ENCODE peak calls at places on chromosomes 12 and 14, in five cellular contexts. E is stomach, J is GM23338, O is HepG2, W is cardiac muscle cell. M is an unnamed sample.

GRCh38 chr12:6323995-6324711 is 13.7 kb downstream of the PLEKHG6 start:
- DNase-seq in J (no peak), E (no peak), W (no peak), O (no peak), M (no peak)

GRCh38 chr12:22979854-22980253 is 354.9 kb downstream of the ETNK1 start:
- DNase-seq in J (no peak), W (no peak), E (no peak), O (no peak), M (no peak)

GRCh38 chr14:79011091-79011919 is 841.1 kb downstream of the NRXN3 start:
- DNase-seq in O (peak; percentile 8), E (no peak), W (peak; percentile 56), J (peak; percentile 65), M (peak; percentile 33)

GRCh38 chr12:46831335-46832083 is 5.7 kb upstream of the SLC38A4 start:
- DNase-seq in O (no peak), J (peak; percentile 63), E (peak; percentile 34), W (peak; percentile 3), M (no peak)

GRCh38 chr12:23099604-23100003 is 474.6 kb downstream of the ETNK1 start:
- DNase-seq in E (no peak), O (no peak), W (no peak), J (peak; percentile 52), M (peak; percentile 11)

GRCh38 chr12:123134265-123134664 is 16.6 kb downstream of the PITPNM2 start:
- DNase-seq in J (no peak), W (no peak), E (no peak), O (no peak), M (no peak)

GRCh38 chr12:88472775-88473174 is 107.5 kb downstream of the KITLG start:
- DNase-seq in W (peak; percentile 25), O (no peak), J (no peak), E (no peak), M (no peak)

GRCh38 chr12:45355750-45356149 is 139.9 kb downstream of the ANO6 start:
- DNase-seq in W (no peak), E (no peak), J (no peak), O (no peak), M (no peak)

GRCh38 chr14:91075553-91075952 is 15.1 kb upstream of the RPS6KA5 start:
- DNase-seq in E (no peak), J (no peak), O (no peak), W (no peak), M (no peak)

GRCh38 chr12:124588689-124589318 is 21.4 kb upstream of the NCOR2 start:
- DNase-seq in O (no peak), W (peak; percentile 63), J (no peak), E (no peak), M (no peak)

GRCh38 chr12:125683748-125684381 is 618.6 kb downstream of the AACS start:
- DNase-seq in O (peak; percentile 31), E (peak; percentile 70), W (no peak), J (peak; percentile 94), M (peak; percentile 76)

GRCh38 chr14:75229923-75230792 is 48.5 kb upstream of the FOS start:
- DNase-seq in E (peak; percentile 74), O (no peak), J (peak; percentile 70), W (peak; percentile 81), M (no peak)

GRCh38 chr12:68317047-68317667 is 15.0 kb downstream of the MDM1 start:
- DNase-seq in E (no peak), J (peak; percentile 61), W (peak; percentile 77), O (peak; percentile 35), M (no peak)

GRCh38 chr14:74309125-74309654 is 6.5 kb upstream of the ABCD4 start:
- DNase-seq in W (no peak), E (no peak), J (no peak), O (no peak), M (no peak)

GRCh38 chr12:39618701-39619100 is 902 bp downstream of the ABCD2 start:
- DNase-seq in O (no peak), W (no peak), J (no peak), E (no peak), M (no peak)

GRCh38 chr12:6603095-6603567 is 4.0 kb downstream of the CHD4 start:
- DNase-seq in W (peak; percentile 62), J (no peak), O (no peak), E (no peak), M (no peak)

DNA sequence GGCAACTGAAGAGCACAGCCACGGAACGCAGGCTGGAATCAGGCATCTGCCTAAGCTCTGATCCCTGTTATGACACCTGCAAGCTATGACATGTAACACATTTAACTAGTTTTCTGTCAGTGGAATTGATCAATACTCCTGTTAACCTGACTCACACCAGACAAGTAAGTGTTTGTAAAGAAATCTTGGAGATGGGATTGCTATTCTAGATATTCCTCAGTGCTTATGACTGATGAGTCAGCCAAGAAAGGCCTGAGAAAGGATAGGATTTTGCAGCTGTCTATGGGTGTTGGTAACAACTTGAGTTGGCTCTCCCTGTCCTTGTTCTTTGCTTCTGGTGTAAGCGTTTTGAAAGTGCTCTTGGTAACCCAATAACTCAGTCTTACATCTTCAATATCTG is 110.5 kb downstream of the GPR135 start:
- DNase-seq in E (no peak), O (no peak), J (no peak), W (peak; percentile 51), M (no peak)
- H3K4me3 ChIP-seq in E (no peak overlapping the region), O (no peak overlapping the region), J (no peak overlapping the region), W (no peak overlapping the region), M (no peak overlapping the region)

DNA sequence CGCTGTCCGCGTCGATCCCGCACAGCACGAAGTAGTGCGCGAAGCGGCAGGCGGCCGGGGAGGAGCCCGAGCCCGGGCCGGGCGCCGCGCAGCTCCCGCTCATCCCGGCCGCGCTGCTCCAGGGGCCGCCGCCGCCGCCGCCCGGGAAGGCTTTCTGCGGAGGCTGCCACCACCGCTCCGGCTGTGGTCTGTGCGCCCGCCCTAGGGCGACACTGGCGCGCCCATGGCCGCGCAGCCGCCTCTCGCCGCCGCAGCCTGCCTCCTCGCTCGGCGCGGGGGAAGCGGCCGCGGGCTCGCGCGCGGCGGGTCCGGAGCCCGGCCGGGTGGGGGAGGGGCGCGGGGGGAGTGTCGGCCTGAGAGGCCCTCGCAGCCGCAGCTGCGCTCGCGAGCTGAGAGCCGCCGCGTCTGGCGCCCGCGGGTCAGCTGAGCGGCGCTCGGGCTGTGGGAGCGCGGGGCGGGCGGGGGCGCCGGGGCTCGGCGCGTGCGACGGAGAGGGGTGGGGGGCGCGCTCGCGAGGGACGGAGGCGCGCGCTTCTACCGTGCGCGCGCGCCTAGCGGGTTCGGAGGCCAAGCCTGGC is at the start of gene DENND5B:
- DNase-seq in W (peak; percentile 88), O (peak; percentile 50), E (peak; percentile 73), J (peak; percentile 75), M (no peak)
- H3K27me3 ChIP-seq in W (no peaks in the 10 kb centered on the region), O (no peaks in the 10 kb centered on the region), E (no peaks in the 10 kb centered on the region), J (peaks cover 32% of the 10 kb centered on the region), M (no peaks in the 10 kb centered on the region)

GRCh38 chr12:50196537-50196936 is 29.4 kb upstream of the CERS5 start:
- DNase-seq in J (no peak), W (no peak), O (no peak), E (no peak), M (no peak)
- H3K36me3 ChIP-seq in J (peaks cover 37% of the 10 kb centered on the region), W (peaks cover 17% of the 10 kb centered on the region), O (peaks cover 8% of the 10 kb centered on the region), E (peaks cover 97% of the 10 kb centered on the region), M (peaks cover 5% of the 10 kb centered on the region)

GRCh38 chr12:116880213-116880816 is 926 bp downstream of the HRK start:
- DNase-seq in W (peak; percentile 8), E (no peak), J (peak; percentile 32), O (no peak), M (no peak)

GRCh38 chr12:116881325-116881866 is at the start of gene HRK:
- DNase-seq in J (peak; percentile 74), O (no peak), E (no peak), W (peak; percentile 17), M (no peak)

GRCh38 chr12:116881867-116882507 is 746 bp upstream of the HRK start:
- DNase-seq in E (no peak), J (peak; percentile 32), W (no peak), O (no peak), M (no peak)

GRCh38 chr12:116879509-116880212 is 1.6 kb downstream of the HRK start:
- DNase-seq in E (no peak), O (no peak), W (no peak), J (peak; percentile 42), M (no peak)

DNA sequence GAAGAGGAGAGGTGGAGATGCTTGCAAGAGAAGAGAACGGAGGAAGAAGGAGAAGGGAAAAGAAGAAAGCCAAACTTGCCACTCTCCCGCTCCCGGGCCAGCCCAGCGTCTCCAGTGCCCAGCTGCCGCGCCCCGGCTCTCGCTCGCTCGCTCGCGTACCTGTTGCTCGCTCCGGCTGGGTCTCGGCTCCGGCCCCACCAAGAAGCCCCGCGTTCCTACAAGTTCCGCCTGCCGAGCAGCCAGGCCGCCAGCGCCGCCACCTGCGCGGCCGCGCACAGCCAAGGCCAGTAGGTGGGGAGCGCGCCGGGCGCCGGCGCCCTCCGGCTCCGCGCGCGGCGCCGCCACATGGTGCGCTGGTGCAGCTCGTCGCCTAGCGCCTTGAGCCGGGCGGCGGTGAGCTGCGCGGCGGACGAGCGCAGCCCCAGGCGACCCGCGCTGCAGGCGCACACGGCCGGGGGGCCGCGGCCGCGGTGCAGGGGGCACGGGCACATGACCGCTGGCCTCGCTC is 370 bp downstream of the HRK start:
- DNase-seq in J (peak; percentile 81), W (peak; percentile 43), O (peak; percentile 27), E (peak; percentile 49), M (no peak)
- H3K4me3 ChIP-seq in J (peak overlapping the region; percentile 78), W (peak overlapping the region; percentile 45), O (peak overlapping the region; percentile 21), E (peak overlapping the region; percentile 40), M (peak overlapping the region; percentile 62)

DNA sequence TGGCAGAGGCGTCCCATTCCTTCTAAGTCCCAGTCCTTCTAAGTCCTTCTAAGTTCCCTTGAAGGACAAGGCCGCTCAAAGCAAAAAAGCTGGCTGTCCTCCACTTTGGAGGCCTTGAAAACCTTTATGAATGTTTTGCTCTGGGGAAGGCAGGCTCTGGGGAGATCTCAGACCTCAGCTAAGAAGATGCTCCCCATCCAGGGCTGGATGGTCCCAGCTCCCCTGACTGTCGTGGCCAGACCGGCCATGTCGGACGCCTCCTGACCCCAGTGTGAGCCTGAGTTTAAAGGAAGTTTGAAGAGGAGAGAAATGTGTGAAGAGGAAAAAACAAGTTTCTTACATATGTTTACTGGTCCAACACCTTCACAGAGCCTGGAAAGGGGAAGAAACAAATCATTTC is 5.9 kb downstream of the KRT84 start:
- DNase-seq in W (no peak), O (no peak), E (no peak), J (no peak), M (no peak)
- H3K27me3 ChIP-seq in W (peaks cover 38% of the 10 kb centered on the region), O (peaks cover 6% of the 10 kb centered on the region), E (no peaks in the 10 kb centered on the region), J (no peaks in the 10 kb centered on the region), M (no peaks in the 10 kb centered on the region)

GRCh38 chr12:71653137-71653536 is 10.5 kb downstream of the ZFC3H1 start:
- DNase-seq in E (no peak), J (no peak), O (no peak), W (no peak), M (no peak)
- H3K36me3 ChIP-seq in E (peaks cover 73% of the 10 kb centered on the region), J (peaks cover 15% of the 10 kb centered on the region), O (peaks cover 2% of the 10 kb centered on the region), W (peaks cover 13% of the 10 kb centered on the region), M (peaks cover 7% of the 10 kb centered on the region)

DNA sequence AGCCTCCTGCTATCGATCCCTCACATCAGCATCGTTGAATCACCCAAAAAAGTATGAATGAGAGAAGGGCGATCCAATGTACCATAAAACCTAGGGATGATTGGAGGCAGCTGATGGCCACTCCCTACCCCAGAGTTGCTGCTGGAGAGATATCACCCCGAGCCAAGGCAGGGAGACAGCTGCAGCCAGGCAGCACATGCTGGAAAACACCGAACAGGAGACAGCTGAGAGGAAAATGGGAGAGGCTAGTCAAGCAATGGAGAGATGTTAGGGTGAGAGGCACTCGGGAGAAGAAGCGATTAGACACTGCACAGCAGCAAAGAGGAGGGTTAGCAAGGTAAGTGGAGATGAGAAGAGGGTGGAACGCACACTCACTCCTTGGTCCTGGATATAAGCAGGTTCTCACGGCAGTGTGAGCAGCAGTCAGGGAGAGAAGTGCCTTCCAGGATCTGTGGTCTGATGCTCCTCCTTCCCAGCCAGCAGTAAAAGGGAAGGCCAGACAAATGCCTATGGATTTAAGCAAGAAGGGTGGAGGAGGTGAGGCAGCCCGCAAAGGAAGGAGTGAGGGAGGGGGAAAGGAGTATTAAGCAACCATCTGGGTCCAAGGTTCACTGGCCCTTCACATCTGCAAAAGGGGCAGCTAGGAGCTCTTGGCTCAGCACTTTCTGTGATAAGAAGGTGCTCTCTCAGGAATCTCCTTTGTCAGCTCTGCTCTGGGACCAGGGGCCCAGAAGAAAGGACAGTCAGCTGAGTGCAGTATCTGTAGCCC is at the start of gene SLC7A7:
- DNase-seq in W (peak; percentile 67), E (no peak), O (no peak), J (peak; percentile 15), M (no peak)
- H3K4me3 ChIP-seq in W (no peak within 1 kb of the TSS), E (peak within 1 kb of the TSS; percentile 5), O (no peak within 1 kb of the TSS), J (peak within 1 kb of the TSS; percentile 4), M (no peak within 1 kb of the TSS)